ENCODE peak calls at places on chromosomes 2 and 18, in eight cellular contexts. Z, G, J, Y, U, T, R and M are unnamed samples.

GRCh38 chr2:86785456-86785855 is 5.3 kb downstream of the CD8A start:
- DNase-seq in Z (no peak), G (no peak), J (no peak), Y (no peak), U (no peak), T (no peak), R (no peak), M (no peak)

GRCh38 chr2:25684577-25684976 is 11.2 kb upstream of the DTNB start:
- DNase-seq in Z (no peak), G (no peak), J (no peak), Y (no peak), U (no peak), T (peak), R (no peak), M (no peak)

GRCh38 chr2:173076557-173077345 is 1.1 kb downstream of the MAP3K20 start:
- DNase-seq in Z (peak), G (peak), J (peak), Y (peak), U (no peak), T (peak), R (no peak), M (no peak)

GRCh38 chr2:32425719-32426141 is 68.9 kb downstream of the BIRC6 start:
- DNase-seq in Z (peak), G (no peak), J (peak), Y (no peak), U (no peak), T (no peak), R (no peak), M (no peak)

GRCh38 chr2:136114392-136114791 is 3.6 kb downstream of the CXCR4 start:
- DNase-seq in Z (no peak), G (no peak), J (no peak), Y (no peak), U (no peak), T (no peak), R (no peak), M (no peak)

GRCh38 chr2:60294901-60295590 is 258.4 kb downstream of the BCL11A start:
- DNase-seq in Z (no peak), G (no peak), J (no peak), Y (no peak), U (no peak), T (no peak), R (no peak), M (no peak)

GRCh38 chr2:196453613-196454047 is 185.9 kb upstream of the CCDC150 start:
- DNase-seq in Z (peak), G (peak), J (peak), Y (peak), U (peak), T (no peak), R (peak), M (peak)

GRCh38 chr2:37459095-37459981 is 114.9 kb downstream of the QPCT start:
- DNase-seq in Z (peak), G (no peak), J (peak), Y (peak), U (no peak), T (no peak), R (no peak), M (no peak)

GRCh38 chr2:200901459-200902072 is 12.4 kb downstream of the NIF3L1 start:
- DNase-seq in Z (peak), G (peak), J (peak), Y (peak), U (peak), T (no peak), R (peak), M (peak)

GRCh38 chr2:106189764-106190468 is 4.2 kb downstream of the UXS1 start:
- DNase-seq in Z (peak), G (no peak), J (peak), Y (peak), U (no peak), T (no peak), R (no peak), M (no peak)

GRCh38 chr2:152455738-152456137 is 120.8 kb downstream of the FMNL2 start:
- DNase-seq in Z (no peak), G (no peak), J (no peak), Y (no peak), U (no peak), T (no peak), R (no peak), M (no peak)

GRCh38 chr2:70896765-70897202 is 38.9 kb upstream of the ATP6V1B1 start:
- DNase-seq in Z (no peak), G (no peak), J (no peak), Y (no peak), U (no peak), T (no peak), R (no peak), M (no peak)

GRCh38 chr2:233061591-233062446 is 1.7 kb downstream of the INPP5D start:
- DNase-seq in Z (peak), G (peak), J (no peak), Y (no peak), U (no peak), T (peak), R (no peak), M (no peak)

GRCh38 chr2:233060500-233061006 is 411 bp downstream of the INPP5D start:
- DNase-seq in Z (no peak), G (no peak), J (no peak), Y (no peak), U (no peak), T (peak), R (no peak), M (no peak)

GRCh38 chr2:233059797-233060499 is at the start of gene INPP5D:
- DNase-seq in Z (no peak), G (peak), J (no peak), Y (no peak), U (no peak), T (peak), R (no peak), M (peak)

GRCh38 chr2:233062447-233062842 is 2.3 kb downstream of the INPP5D start:
- DNase-seq in Z (no peak), G (no peak), J (no peak), Y (no peak), U (no peak), T (no peak), R (no peak), M (no peak)

GRCh38 chr2:233061007-233061590 is 957 bp downstream of the INPP5D start:
- DNase-seq in Z (no peak), G (no peak), J (no peak), Y (no peak), U (no peak), T (peak), R (no peak), M (no peak)
- H3K4me3 ChIP-seq in Z (no peak), G (peak), J (no peak), Y (no peak), U (no peak), T (peak), R (no peak), M (peak)

DNA sequence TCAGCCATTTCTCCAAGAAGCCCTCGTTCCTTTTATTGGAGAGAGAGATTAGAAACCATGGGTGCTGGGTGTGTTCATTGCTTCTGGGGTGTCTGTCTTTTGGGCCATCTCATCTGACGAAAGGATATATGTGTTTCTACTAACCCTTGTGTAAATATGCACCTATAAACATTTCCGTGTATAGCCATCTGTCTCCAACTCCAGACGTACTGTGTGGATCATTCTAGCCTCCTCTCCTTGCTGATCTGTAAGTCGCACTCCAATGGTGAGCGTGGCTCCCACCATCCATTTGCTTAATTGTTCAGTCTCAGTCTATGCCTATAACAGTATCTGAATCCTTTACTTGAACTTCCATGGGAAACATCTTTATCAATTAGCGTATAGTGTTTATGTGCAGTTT is 1.8 kb downstream of the RBFA start:
- DNase-seq in Z (no peak), G (no peak), J (no peak), Y (no peak), U (no peak), T (no peak), R (no peak), M (no peak)
- H3K4me3 ChIP-seq in Z (no peak), G (no peak), J (peak), Y (no peak), U (no peak), T (no peak), R (no peak), M (no peak)

DNA sequence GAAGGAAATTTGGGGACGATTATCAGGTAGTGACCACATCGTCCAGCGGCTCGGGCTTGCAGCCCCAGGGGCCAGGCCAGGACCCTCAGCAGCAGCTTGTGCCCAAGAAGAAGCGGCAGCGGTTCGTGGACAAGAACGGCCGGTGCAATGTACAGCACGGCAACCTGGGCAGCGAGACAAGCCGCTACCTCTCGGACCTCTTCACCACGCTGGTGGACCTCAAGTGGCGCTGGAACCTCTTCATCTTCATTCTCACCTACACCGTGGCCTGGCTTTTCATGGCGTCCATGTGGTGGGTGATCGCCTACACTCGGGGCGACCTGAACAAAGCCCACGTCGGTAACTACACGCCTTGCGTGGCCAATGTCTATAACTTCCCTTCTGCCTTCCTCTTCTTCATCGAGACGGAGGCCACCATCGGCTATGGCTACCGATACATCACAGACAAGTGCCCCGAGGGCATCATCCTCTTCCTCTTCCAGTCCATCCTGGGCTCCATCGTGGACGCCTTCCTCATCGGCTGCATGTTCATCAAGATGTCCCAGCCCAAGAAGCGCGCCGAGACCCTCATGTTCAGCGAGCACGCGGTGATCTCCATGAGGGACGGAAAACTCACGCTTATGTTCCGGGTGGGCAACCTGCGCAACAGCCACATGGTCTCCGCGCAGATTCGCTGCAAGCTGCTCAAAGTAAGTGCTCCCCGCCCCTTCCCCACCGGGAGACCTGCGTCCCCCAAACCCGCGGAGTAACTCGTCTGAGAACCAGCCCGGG is 479 bp downstream of the KCNJ3 start:
- DNase-seq in Z (no peak), G (no peak), J (no peak), Y (no peak), U (no peak), T (no peak), R (no peak), M (no peak)
- H3K4me3 ChIP-seq in Z (peak), G (peak), J (no peak), Y (no peak), U (peak), T (no peak), R (peak), M (no peak)

GRCh38 chr18:68429809-68430208 is 285.1 kb downstream of the TMX3 start:
- DNase-seq in Z (peak), G (no peak), J (peak), Y (peak), U (no peak), T (no peak), R (no peak), M (no peak)
- H3K4me3 ChIP-seq in Z (no peak), G (no peak), J (no peak), Y (no peak), U (no peak), T (no peak), R (no peak), M (no peak)

DNA sequence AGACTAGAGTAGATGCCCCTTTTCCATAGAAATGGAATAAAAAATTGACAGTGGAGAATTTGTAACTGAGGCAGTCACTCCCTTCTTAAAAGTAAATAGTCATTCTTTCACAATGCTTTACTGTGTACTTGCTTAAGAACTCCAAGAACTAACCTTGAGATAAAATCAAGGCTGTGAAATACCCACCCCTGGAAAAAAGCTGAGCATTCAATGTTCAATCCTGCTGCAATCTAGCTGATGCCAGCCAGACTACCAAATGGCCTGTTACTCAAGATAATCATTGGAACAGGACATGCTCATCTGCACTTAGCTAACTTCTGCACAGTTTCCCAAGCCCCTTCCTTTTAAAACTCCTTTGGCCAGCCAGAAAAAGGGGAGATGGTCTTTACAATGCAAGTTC is 367.4 kb upstream of the GULP1 start:
- DNase-seq in Z (no peak), G (no peak), J (no peak), Y (no peak), U (no peak), T (no peak), R (no peak), M (no peak)
- H3K4me3 ChIP-seq in Z (no peak), G (no peak), J (no peak), Y (no peak), U (no peak), T (no peak), R (no peak), M (no peak)

GRCh38 chr2:53820038-53820437 is 33.2 kb downstream of the ERLEC1 start:
- DNase-seq in Z (no peak), G (no peak), J (no peak), Y (no peak), U (no peak), T (no peak), R (no peak), M (no peak)

GRCh38 chr2:53818854-53819435 is 32.1 kb downstream of the ERLEC1 start:
- DNase-seq in Z (no peak), G (no peak), J (no peak), Y (no peak), U (no peak), T (no peak), R (no peak), M (no peak)

GRCh38 chr2:53821810-53822209 is 35.0 kb downstream of the ERLEC1 start:
- DNase-seq in Z (no peak), G (no peak), J (no peak), Y (no peak), U (no peak), T (no peak), R (no peak), M (no peak)

GRCh38 chr2:53820711-53821110 is 33.9 kb downstream of the ERLEC1 start:
- DNase-seq in Z (no peak), G (no peak), J (no peak), Y (peak), U (no peak), T (no peak), R (no peak), M (no peak)

GRCh38 chr2:53819627-53820026 is 32.8 kb downstream of the ERLEC1 start:
- DNase-seq in Z (no peak), G (no peak), J (no peak), Y (no peak), U (no peak), T (no peak), R (no peak), M (no peak)
- H3K4me3 ChIP-seq in Z (no peak), G (peak), J (no peak), Y (no peak), U (no peak), T (no peak), R (no peak), M (no peak)

DNA sequence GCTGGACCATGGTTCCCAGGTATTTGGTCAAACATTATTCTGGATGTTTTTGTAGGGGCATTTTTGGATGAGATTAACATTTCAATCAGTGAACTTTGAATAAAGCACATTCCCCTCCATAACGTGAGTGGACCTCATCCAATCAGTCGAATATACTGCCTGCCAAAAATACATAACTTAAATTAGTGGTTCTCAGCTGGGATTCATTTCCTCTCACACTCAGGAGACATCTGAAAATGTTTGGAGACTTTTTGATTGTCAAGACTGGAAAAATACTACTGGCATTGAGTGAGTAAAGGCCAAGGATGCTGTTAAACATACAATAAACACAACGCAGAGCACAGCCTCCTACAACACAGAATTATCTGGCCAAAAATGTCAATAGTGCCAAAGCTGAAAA is 198.2 kb downstream of the MYO1B start:
- DNase-seq in Z (no peak), G (no peak), J (no peak), Y (no peak), U (no peak), T (no peak), R (no peak), M (no peak)
- H3K4me3 ChIP-seq in Z (no peak), G (no peak), J (no peak), Y (no peak), U (no peak), T (no peak), R (no peak), M (no peak)

DNA sequence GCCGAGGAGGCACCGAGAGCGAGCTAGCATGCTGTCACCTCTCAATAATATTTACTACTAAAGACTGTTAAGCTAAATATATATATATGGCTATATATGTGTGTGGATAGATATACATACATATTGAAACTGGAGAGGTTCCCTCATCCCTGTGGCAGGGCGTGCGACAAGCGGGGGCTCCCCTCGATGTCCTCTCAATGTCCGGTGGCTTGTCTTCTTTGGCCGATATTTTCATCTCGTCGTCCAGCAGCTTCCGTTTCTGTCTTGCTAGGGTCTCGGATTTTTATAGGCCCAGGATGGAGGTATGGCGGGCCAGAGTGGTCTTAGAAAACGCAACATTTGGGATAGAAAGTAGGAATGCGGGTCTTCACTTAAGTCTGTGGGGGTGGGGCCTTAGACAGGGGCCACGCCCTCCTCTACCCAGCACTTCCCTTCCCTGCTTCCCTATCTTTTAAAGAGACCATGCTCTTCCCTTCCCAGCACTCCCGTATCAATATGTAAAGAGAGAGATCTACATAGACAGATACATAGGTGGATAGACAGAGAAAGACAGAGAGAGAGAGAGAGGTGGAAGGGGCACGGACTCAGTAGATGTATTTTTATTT is 866.8 kb downstream of the DSC3 start:
- DNase-seq in Z (no peak), G (no peak), J (no peak), Y (no peak), U (no peak), T (no peak), R (no peak), M (no peak)
- H3K4me3 ChIP-seq in Z (no peak), G (no peak), J (no peak), Y (no peak), U (no peak), T (no peak), R (no peak), M (no peak)

GRCh38 chr2:10120938-10121574 is 1.5 kb upstream of the RRM2 start:
- DNase-seq in Z (peak), G (peak), J (peak), Y (peak), U (no peak), T (no peak), R (no peak), M (no peak)

GRCh38 chr2:10122500-10123280 is at the start of gene RRM2:
- DNase-seq in Z (peak), G (peak), J (peak), Y (peak), U (no peak), T (peak), R (peak), M (peak)

GRCh38 chr2:10125842-10126596 is 3.5 kb downstream of the RRM2 start:
- DNase-seq in Z (no peak), G (no peak), J (no peak), Y (no peak), U (no peak), T (no peak), R (no peak), M (no peak)

GRCh38 chr2:10124538-10125045 is 2.1 kb downstream of the RRM2 start:
- DNase-seq in Z (peak), G (peak), J (peak), Y (peak), U (no peak), T (no peak), R (no peak), M (peak)

DNA sequence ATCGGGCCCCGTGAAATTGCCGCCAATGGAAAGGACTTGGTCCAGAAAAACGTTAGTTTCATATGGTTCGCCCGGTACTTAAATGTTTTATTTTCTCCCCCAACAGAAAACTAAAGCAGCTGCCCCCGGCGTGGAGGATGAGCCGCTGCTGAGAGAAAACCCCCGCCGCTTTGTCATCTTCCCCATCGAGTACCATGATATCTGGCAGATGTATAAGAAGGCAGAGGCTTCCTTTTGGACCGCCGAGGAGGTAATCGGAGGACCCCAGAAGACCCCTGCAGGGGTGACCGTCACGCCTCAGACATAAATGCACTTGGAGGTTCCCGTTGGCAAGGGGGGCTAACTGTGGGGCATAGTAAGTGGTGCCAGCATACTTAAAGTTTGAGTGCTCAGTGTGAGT is 742 bp downstream of the RRM2 start:
- DNase-seq in Z (no peak), G (no peak), J (peak), Y (no peak), U (no peak), T (no peak), R (no peak), M (no peak)
- H3K4me3 ChIP-seq in Z (peak), G (peak), J (peak), Y (peak), U (peak), T (peak), R (peak), M (peak)

DNA sequence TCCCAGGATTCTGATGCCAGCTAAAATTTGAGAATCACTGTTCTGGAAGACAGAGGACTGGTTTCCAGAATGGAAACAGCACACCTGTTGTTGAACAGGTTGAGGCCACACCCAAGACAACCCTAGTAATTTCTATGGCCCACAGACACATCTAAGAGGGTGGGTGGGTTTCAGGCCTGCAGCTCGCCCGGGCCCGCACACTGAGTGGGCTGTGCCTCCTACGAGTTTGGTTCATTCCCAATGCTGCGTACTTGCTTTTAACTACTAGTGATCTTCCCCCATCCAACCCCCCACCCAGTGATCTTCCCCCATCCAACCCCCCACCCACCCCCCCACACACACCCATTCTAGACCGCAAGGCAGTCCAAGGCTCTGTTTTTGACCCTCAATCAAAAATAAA is 1.3 kb upstream of the NFU1 start:
- DNase-seq in Z (no peak), G (no peak), J (no peak), Y (no peak), U (no peak), T (no peak), R (no peak), M (no peak)
- H3K4me3 ChIP-seq in Z (no peak), G (no peak), J (no peak), Y (no peak), U (no peak), T (no peak), R (no peak), M (no peak)